ENCODE peak calls at places on chromosomes 5 and 9, in six cellular contexts. One of them, this sample, is unnamed.

GRCh38 chr5:10839916-10840599 is 79.0 kb upstream of the DAP start:
- DNase-seq in progenitor cell of endocrine pancreas: no peak
- DNase-seq in fibroblast of pulmonary artery: no peak
- DNase-seq in adrenal gland: no peak
- DNase-seq in testis: no peak
- DNase-seq in heart right ventricle: no peak
- DNase-seq in this sample: no peak

GRCh38 chr9:34431661-34432060 is 26.7 kb downstream of the FAM219A start:
- DNase-seq in progenitor cell of endocrine pancreas: no peak
- DNase-seq in fibroblast of pulmonary artery: no peak
- DNase-seq in adrenal gland: no peak
- DNase-seq in testis: no peak
- DNase-seq in heart right ventricle: no peak
- DNase-seq in this sample: no peak

GRCh38 chr9:18255158-18255629 is 218.8 kb upstream of the ADAMTSL1 start:
- DNase-seq in progenitor cell of endocrine pancreas: peak
- DNase-seq in fibroblast of pulmonary artery: peak
- DNase-seq in adrenal gland: peak
- DNase-seq in testis: peak
- DNase-seq in heart right ventricle: peak
- DNase-seq in this sample: peak

GRCh38 chr9:84230355-84231136 is 110.0 kb downstream of the SLC28A3 start:
- DNase-seq in progenitor cell of endocrine pancreas: no peak
- DNase-seq in fibroblast of pulmonary artery: peak
- DNase-seq in adrenal gland: no peak
- DNase-seq in testis: peak
- DNase-seq in heart right ventricle: no peak
- DNase-seq in this sample: peak

GRCh38 chr5:36689225-36689624 is 82.8 kb downstream of the SLC1A3 start:
- DNase-seq in progenitor cell of endocrine pancreas: no peak
- DNase-seq in fibroblast of pulmonary artery: no peak
- DNase-seq in adrenal gland: no peak
- DNase-seq in testis: no peak
- DNase-seq in heart right ventricle: no peak
- DNase-seq in this sample: no peak

GRCh38 chr5:94470802-94471201 is 147.6 kb downstream of the KIAA0825 start:
- DNase-seq in progenitor cell of endocrine pancreas: no peak
- DNase-seq in fibroblast of pulmonary artery: no peak
- DNase-seq in adrenal gland: no peak
- DNase-seq in testis: no peak
- DNase-seq in heart right ventricle: no peak
- DNase-seq in this sample: no peak

GRCh38 chr5:150082889-150083288 is 3.5 kb downstream of the CSF1R start:
- DNase-seq in progenitor cell of endocrine pancreas: no peak
- DNase-seq in fibroblast of pulmonary artery: no peak
- DNase-seq in adrenal gland: no peak
- DNase-seq in testis: peak
- DNase-seq in heart right ventricle: no peak
- DNase-seq in this sample: no peak

GRCh38 chr9:129174724-129175514 is 3.1 kb downstream of the IER5L start:
- DNase-seq in progenitor cell of endocrine pancreas: peak
- DNase-seq in fibroblast of pulmonary artery: peak
- DNase-seq in adrenal gland: peak
- DNase-seq in testis: peak
- DNase-seq in heart right ventricle: peak
- DNase-seq in this sample: peak

GRCh38 chr9:34405719-34406118 is 29.0 kb upstream of the MYORG start:
- DNase-seq in progenitor cell of endocrine pancreas: no peak
- DNase-seq in fibroblast of pulmonary artery: peak
- DNase-seq in adrenal gland: no peak
- DNase-seq in testis: no peak
- DNase-seq in heart right ventricle: no peak
- DNase-seq in this sample: no peak

GRCh38 chr5:126837907-126838539 is 61.1 kb downstream of the LMNB1 start:
- DNase-seq in progenitor cell of endocrine pancreas: no peak
- DNase-seq in fibroblast of pulmonary artery: peak
- DNase-seq in adrenal gland: no peak
- DNase-seq in testis: no peak
- DNase-seq in heart right ventricle: no peak
- DNase-seq in this sample: no peak

GRCh38 chr9:73780916-73781315 is 629.3 kb downstream of the ANXA1 start:
- DNase-seq in progenitor cell of endocrine pancreas: no peak
- DNase-seq in fibroblast of pulmonary artery: peak
- DNase-seq in adrenal gland: no peak
- DNase-seq in testis: no peak
- DNase-seq in heart right ventricle: no peak
- DNase-seq in this sample: no peak

GRCh38 chr9:105226055-105226454 is 18.4 kb upstream of the SLC44A1 start:
- DNase-seq in progenitor cell of endocrine pancreas: no peak
- DNase-seq in fibroblast of pulmonary artery: no peak
- DNase-seq in adrenal gland: no peak
- DNase-seq in testis: no peak
- DNase-seq in heart right ventricle: no peak
- DNase-seq in this sample: no peak

GRCh38 chr9:92180669-92181181 is 65.5 kb upstream of the SPTLC1 start:
- DNase-seq in progenitor cell of endocrine pancreas: no peak
- DNase-seq in fibroblast of pulmonary artery: peak
- DNase-seq in adrenal gland: peak
- DNase-seq in testis: no peak
- DNase-seq in heart right ventricle: no peak
- DNase-seq in this sample: no peak

GRCh38 chr5:150604010-150604409 is 36.5 kb upstream of the SYNPO start:
- DNase-seq in progenitor cell of endocrine pancreas: no peak
- DNase-seq in fibroblast of pulmonary artery: no peak
- DNase-seq in adrenal gland: no peak
- DNase-seq in testis: no peak
- DNase-seq in heart right ventricle: no peak
- DNase-seq in this sample: no peak

GRCh38 chr5:103375356-103375755 is 116.8 kb downstream of the MACIR start:
- DNase-seq in progenitor cell of endocrine pancreas: no peak
- DNase-seq in fibroblast of pulmonary artery: peak
- DNase-seq in adrenal gland: no peak
- DNase-seq in testis: no peak
- DNase-seq in heart right ventricle: no peak
- DNase-seq in this sample: no peak

GRCh38 chr9:131744715-131745201 is 4.9 kb upstream of the RAPGEF1 start:
- DNase-seq in progenitor cell of endocrine pancreas: no peak
- DNase-seq in fibroblast of pulmonary artery: no peak
- DNase-seq in adrenal gland: no peak
- DNase-seq in testis: no peak
- DNase-seq in heart right ventricle: no peak
- DNase-seq in this sample: no peak

GRCh38 chr9:130433168-130433946 is 11.4 kb upstream of the ASS1 start:
- DNase-seq in progenitor cell of endocrine pancreas: peak
- DNase-seq in fibroblast of pulmonary artery: peak
- DNase-seq in adrenal gland: peak
- DNase-seq in testis: peak
- DNase-seq in heart right ventricle: no peak
- DNase-seq in this sample: peak

GRCh38 chr9:38074441-38074943 is 5.5 kb upstream of the SHB start:
- DNase-seq in progenitor cell of endocrine pancreas: no peak
- DNase-seq in fibroblast of pulmonary artery: peak
- DNase-seq in adrenal gland: no peak
- DNase-seq in testis: no peak
- DNase-seq in heart right ventricle: no peak
- DNase-seq in this sample: no peak

GRCh38 chr5:67147768-67148167 is 48.8 kb downstream of the CD180 start:
- DNase-seq in progenitor cell of endocrine pancreas: no peak
- DNase-seq in fibroblast of pulmonary artery: peak
- DNase-seq in adrenal gland: no peak
- DNase-seq in testis: no peak
- DNase-seq in heart right ventricle: no peak
- DNase-seq in this sample: no peak

DNA sequence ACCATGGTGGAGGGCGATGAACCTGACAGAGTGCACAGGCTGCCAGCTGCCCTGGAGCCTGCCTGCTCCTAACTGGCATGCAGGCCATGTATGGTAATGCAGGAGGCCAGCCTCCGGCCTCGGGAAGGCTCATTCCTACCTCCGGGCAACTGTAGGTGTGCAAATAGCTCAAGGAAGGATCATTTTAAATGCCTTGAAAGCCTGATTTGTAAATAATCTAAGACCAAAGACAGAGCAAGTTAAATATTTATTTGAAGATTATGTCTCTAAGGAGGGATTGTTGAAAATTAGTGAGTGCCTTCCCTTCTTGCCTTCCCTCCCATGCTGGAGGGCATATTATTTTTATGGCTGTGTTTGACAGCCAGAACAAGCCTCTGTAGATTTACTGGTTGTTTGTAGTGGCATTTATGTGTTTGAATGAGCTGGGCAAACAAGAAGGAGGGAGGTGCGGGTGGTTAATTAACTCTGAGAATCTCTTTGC is 285.7 kb upstream of the TUT7 start:
- DNase-seq in progenitor cell of endocrine pancreas: peak
- DNase-seq in fibroblast of pulmonary artery: no peak
- DNase-seq in adrenal gland: no peak
- DNase-seq in testis: no peak
- DNase-seq in heart right ventricle: no peak
- DNase-seq in this sample: no peak
- TF ChIP-seq CTCF in progenitor cell of endocrine pancreas: peak
- TF ChIP-seq CTCF in fibroblast of pulmonary artery: peak
- TF ChIP-seq CTCF in adrenal gland: no peak
- TF ChIP-seq CTCF in testis: peak
- TF ChIP-seq CTCF in heart right ventricle: no peak
- TF ChIP-seq CTCF in this sample: peak

GRCh38 chr5:110623875-110624274 is 102.6 kb downstream of the TMEM232 start:
- DNase-seq in progenitor cell of endocrine pancreas: no peak
- DNase-seq in fibroblast of pulmonary artery: peak
- DNase-seq in adrenal gland: no peak
- DNase-seq in testis: no peak
- DNase-seq in heart right ventricle: no peak
- DNase-seq in this sample: no peak

GRCh38 chr5:110631236-110631635 is 95.2 kb downstream of the TMEM232 start:
- DNase-seq in progenitor cell of endocrine pancreas: no peak
- DNase-seq in fibroblast of pulmonary artery: no peak
- DNase-seq in adrenal gland: no peak
- DNase-seq in testis: no peak
- DNase-seq in heart right ventricle: no peak
- DNase-seq in this sample: no peak

GRCh38 chr5:110630350-110630749 is 96.1 kb downstream of the TMEM232 start:
- DNase-seq in progenitor cell of endocrine pancreas: no peak
- DNase-seq in fibroblast of pulmonary artery: no peak
- DNase-seq in adrenal gland: no peak
- DNase-seq in testis: no peak
- DNase-seq in heart right ventricle: no peak
- DNase-seq in this sample: no peak

DNA sequence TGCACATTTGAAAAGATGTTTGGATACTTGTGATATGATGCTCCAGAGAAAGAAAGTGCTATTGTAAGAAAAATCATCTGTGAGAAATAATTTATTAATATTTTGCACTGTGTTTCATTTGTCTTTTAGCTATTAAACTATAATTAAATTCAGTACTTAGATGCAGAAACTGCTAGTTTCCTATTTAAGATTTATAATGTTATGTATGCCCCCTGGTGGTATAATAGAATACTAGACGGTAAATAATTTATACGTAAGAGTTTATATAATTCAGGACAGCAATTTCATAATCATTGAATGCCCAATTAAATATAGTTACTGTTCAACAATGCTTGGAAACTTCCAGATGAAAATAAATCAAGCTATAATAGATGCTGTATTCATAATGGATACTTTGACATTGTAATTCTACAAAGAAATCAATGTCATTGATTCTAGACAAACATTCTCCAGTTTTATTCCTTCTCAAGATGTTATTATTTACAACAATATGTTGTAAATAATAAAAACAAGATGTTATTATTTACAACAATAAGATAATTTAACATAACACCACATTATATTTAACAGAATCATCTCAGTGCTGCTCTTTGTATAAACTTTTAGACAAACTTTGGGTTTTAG is 101.0 kb downstream of the TMEM232 start:
- DNase-seq in progenitor cell of endocrine pancreas: no peak
- DNase-seq in fibroblast of pulmonary artery: peak
- DNase-seq in adrenal gland: no peak
- DNase-seq in testis: no peak
- DNase-seq in heart right ventricle: no peak
- DNase-seq in this sample: no peak
- TF ChIP-seq CTCF in progenitor cell of endocrine pancreas: peak
- TF ChIP-seq CTCF in fibroblast of pulmonary artery: peak
- TF ChIP-seq CTCF in adrenal gland: peak
- TF ChIP-seq CTCF in testis: no peak
- TF ChIP-seq CTCF in heart right ventricle: peak
- TF ChIP-seq CTCF in this sample: peak

GRCh38 chr5:147935032-147935431 is 28.7 kb upstream of the C5orf46 start:
- DNase-seq in progenitor cell of endocrine pancreas: no peak
- DNase-seq in fibroblast of pulmonary artery: peak
- DNase-seq in adrenal gland: no peak
- DNase-seq in testis: no peak
- DNase-seq in heart right ventricle: no peak
- DNase-seq in this sample: no peak
- TF ChIP-seq CTCF in progenitor cell of endocrine pancreas: peak
- TF ChIP-seq CTCF in fibroblast of pulmonary artery: peak
- TF ChIP-seq CTCF in adrenal gland: peak
- TF ChIP-seq CTCF in testis: no peak
- TF ChIP-seq CTCF in heart right ventricle: peak
- TF ChIP-seq CTCF in this sample: peak

GRCh38 chr5:119059740-119060255 is 11.1 kb upstream of the DMXL1 start:
- DNase-seq in progenitor cell of endocrine pancreas: no peak
- DNase-seq in fibroblast of pulmonary artery: no peak
- DNase-seq in adrenal gland: no peak
- DNase-seq in testis: no peak
- DNase-seq in heart right ventricle: no peak
- DNase-seq in this sample: no peak
- TF ChIP-seq CTCF in progenitor cell of endocrine pancreas: no peak
- TF ChIP-seq CTCF in fibroblast of pulmonary artery: no peak
- TF ChIP-seq CTCF in adrenal gland: no peak
- TF ChIP-seq CTCF in testis: no peak
- TF ChIP-seq CTCF in heart right ventricle: no peak
- TF ChIP-seq CTCF in this sample: no peak

GRCh38 chr5:24110019-24110615 is 534.7 kb downstream of the CDH10 start:
- DNase-seq in progenitor cell of endocrine pancreas: no peak
- DNase-seq in fibroblast of pulmonary artery: peak
- DNase-seq in adrenal gland: no peak
- DNase-seq in testis: no peak
- DNase-seq in heart right ventricle: no peak
- DNase-seq in this sample: no peak
- TF ChIP-seq CTCF in progenitor cell of endocrine pancreas: peak
- TF ChIP-seq CTCF in fibroblast of pulmonary artery: peak
- TF ChIP-seq CTCF in adrenal gland: peak
- TF ChIP-seq CTCF in testis: no peak
- TF ChIP-seq CTCF in heart right ventricle: peak
- TF ChIP-seq CTCF in this sample: peak

GRCh38 chr9:12666813-12667212 is 26.4 kb upstream of the TYRP1 start:
- DNase-seq in progenitor cell of endocrine pancreas: no peak
- DNase-seq in fibroblast of pulmonary artery: peak
- DNase-seq in adrenal gland: no peak
- DNase-seq in testis: no peak
- DNase-seq in heart right ventricle: no peak
- DNase-seq in this sample: no peak
- TF ChIP-seq CTCF in progenitor cell of endocrine pancreas: peak
- TF ChIP-seq CTCF in fibroblast of pulmonary artery: peak
- TF ChIP-seq CTCF in adrenal gland: no peak
- TF ChIP-seq CTCF in testis: no peak
- TF ChIP-seq CTCF in heart right ventricle: no peak
- TF ChIP-seq CTCF in this sample: no peak

This sample was measured in neural crest cell.